ENCODE peak calls at places on chromosomes 3 and 15, in four cellular contexts. One of them, this sample, is unnamed.

GRCh38 chr3:13075318-13075717 is 2.1 kb upstream of the IQSEC1 start:
- DNase-seq in erythroblast: no peak
- DNase-seq in iris pigment epithelial cell: no peak
- DNase-seq in uterus: no peak
- DNase-seq in this sample: no peak

GRCh38 chr15:99212401-99212800 is 37.0 kb downstream of the TTC23 start:
- DNase-seq in uterus: peak
- DNase-seq in iris pigment epithelial cell: peak
- DNase-seq in erythroblast: peak
- DNase-seq in this sample: peak

GRCh38 chr3:79162653-79163052 is 605.1 kb downstream of the ROBO1 start:
- DNase-seq in iris pigment epithelial cell: peak
- DNase-seq in uterus: no peak
- DNase-seq in erythroblast: no peak
- DNase-seq in this sample: no peak

GRCh38 chr3:43505351-43505750 is 116.5 kb downstream of the ANO10 start:
- DNase-seq in uterus: no peak
- DNase-seq in iris pigment epithelial cell: peak
- DNase-seq in erythroblast: peak
- DNase-seq in this sample: peak

GRCh38 chr15:74955796-74956647 is 550 bp downstream of the RPP25 start:
- DNase-seq in uterus: peak
- DNase-seq in iris pigment epithelial cell: peak
- DNase-seq in erythroblast: peak
- DNase-seq in this sample: no peak

GRCh38 chr15:75200765-75201608 is 695 bp upstream of the C15orf39 start:
- DNase-seq in uterus: peak
- DNase-seq in erythroblast: peak
- DNase-seq in iris pigment epithelial cell: peak
- DNase-seq in this sample: peak

GRCh38 chr3:125025647-125026046 is 30.1 kb downstream of the HEG1 start:
- DNase-seq in iris pigment epithelial cell: no peak
- DNase-seq in uterus: no peak
- DNase-seq in erythroblast: no peak
- DNase-seq in this sample: peak

GRCh38 chr15:43209059-43209824 is 11.6 kb downstream of the EPB42 start:
- DNase-seq in iris pigment epithelial cell: peak
- DNase-seq in uterus: no peak
- DNase-seq in erythroblast: peak
- DNase-seq in this sample: peak

GRCh38 chr3:136804813-136805212 is 14.1 kb upstream of the SLC35G2 start:
- DNase-seq in erythroblast: no peak
- DNase-seq in iris pigment epithelial cell: no peak
- DNase-seq in uterus: no peak
- DNase-seq in this sample: no peak

GRCh38 chr3:52231502-52232278 is 6.2 kb upstream of the TLR9 start:
- DNase-seq in iris pigment epithelial cell: no peak
- DNase-seq in uterus: peak
- DNase-seq in erythroblast: peak
- DNase-seq in this sample: peak

GRCh38 chr3:55370272-55370671 is 116.8 kb downstream of the WNT5A start:
- DNase-seq in iris pigment epithelial cell: no peak
- DNase-seq in erythroblast: no peak
- DNase-seq in uterus: peak
- DNase-seq in this sample: no peak

GRCh38 chr3:42497009-42497731 is 5.3 kb upstream of the VIPR1 start:
- DNase-seq in erythroblast: no peak
- DNase-seq in uterus: peak
- DNase-seq in iris pigment epithelial cell: peak
- DNase-seq in this sample: peak

GRCh38 chr3:7328339-7328738 is 467.4 kb downstream of the GRM7 start:
- DNase-seq in iris pigment epithelial cell: no peak
- DNase-seq in uterus: no peak
- DNase-seq in erythroblast: no peak
- DNase-seq in this sample: no peak

GRCh38 chr3:11908981-11909698 is 62.5 kb upstream of the TAMM41 start:
- DNase-seq in erythroblast: no peak
- DNase-seq in uterus: no peak
- DNase-seq in iris pigment epithelial cell: no peak
- DNase-seq in this sample: no peak

GRCh38 chr3:72338942-72339749 is 509.1 kb downstream of the SHQ1 start:
- DNase-seq in uterus: peak
- DNase-seq in erythroblast: peak
- DNase-seq in iris pigment epithelial cell: peak
- DNase-seq in this sample: peak

GRCh38 chr3:123632161-123632655 is 47.4 kb upstream of the HACD2 start:
- DNase-seq in erythroblast: no peak
- DNase-seq in uterus: peak
- DNase-seq in iris pigment epithelial cell: no peak
- DNase-seq in this sample: no peak

GRCh38 chr3:143585720-143586456 is 262.4 kb downstream of the SLC9A9 start:
- DNase-seq in iris pigment epithelial cell: no peak
- DNase-seq in erythroblast: no peak
- DNase-seq in uterus: no peak
- DNase-seq in this sample: no peak

GRCh38 chr3:186105543-186105942 is 3.3 kb downstream of the ETV5 start:
- DNase-seq in iris pigment epithelial cell: no peak
- DNase-seq in uterus: no peak
- DNase-seq in erythroblast: no peak
- DNase-seq in this sample: no peak

GRCh38 chr15:82114660-82115059 is 68.8 kb upstream of the MEX3B start:
- DNase-seq in uterus: no peak
- DNase-seq in iris pigment epithelial cell: no peak
- DNase-seq in erythroblast: no peak
- DNase-seq in this sample: no peak

GRCh38 chr3:192887047-192887446 is 30.6 kb downstream of the MB21D2 start:
- DNase-seq in erythroblast: no peak
- DNase-seq in uterus: no peak
- DNase-seq in iris pigment epithelial cell: peak
- DNase-seq in this sample: peak

GRCh38 chr3:184348057-184348382 is 10.6 kb downstream of the FAM131A start:
- DNase-seq in iris pigment epithelial cell: peak
- DNase-seq in erythroblast: peak
- DNase-seq in uterus: no peak
- DNase-seq in this sample: no peak

GRCh38 chr3:127002195-127003174 is 19.6 kb downstream of the PLXNA1 start:
- DNase-seq in erythroblast: no peak
- DNase-seq in iris pigment epithelial cell: peak
- DNase-seq in uterus: peak
- DNase-seq in this sample: no peak

GRCh38 chr15:100692259-100692658 is 89.9 kb downstream of the ASB7 start:
- DNase-seq in uterus: no peak
- DNase-seq in iris pigment epithelial cell: peak
- DNase-seq in erythroblast: no peak
- DNase-seq in this sample: peak

GRCh38 chr15:98422086-98422478 is 226.3 kb upstream of the IGF1R start:
- DNase-seq in erythroblast: no peak
- DNase-seq in uterus: no peak
- DNase-seq in iris pigment epithelial cell: no peak
- DNase-seq in this sample: no peak

GRCh38 chr3:22319446-22319845 is 568.4 kb upstream of the ZNF385D start:
- DNase-seq in uterus: no peak
- DNase-seq in erythroblast: no peak
- DNase-seq in iris pigment epithelial cell: peak
- DNase-seq in this sample: no peak

GRCh38 chr3:1728510-1728909 is 370.2 kb upstream of the CNTN4 start:
- DNase-seq in uterus: no peak
- DNase-seq in iris pigment epithelial cell: no peak
- DNase-seq in erythroblast: no peak
- DNase-seq in this sample: no peak

GRCh38 chr3:183300996-183301562 is 48.0 kb downstream of the B3GNT5 start:
- DNase-seq in erythroblast: no peak
- DNase-seq in uterus: no peak
- DNase-seq in iris pigment epithelial cell: peak
- DNase-seq in this sample: peak